ENCODE peak calls at places on chromosomes 16 and 17, in eight cellular contexts. One of them, this sample, is unnamed. For H3K27me3, the result is how much of the 10 kb centered on the place peaks cover.

GRCh38 chr17:38727661-38728220 is 2.4 kb upstream of the CISD3 start:
- DNase-seq in colonic mucosa: no peak
- DNase-seq in CD4-positive, alpha-beta memory T cell: no peak
- DNase-seq in mammary epithelial cell: no peak
- DNase-seq in upper lobe of right lung: no peak
- DNase-seq in left lung: no peak
- DNase-seq in body of pancreas: no peak
- DNase-seq in ovary: no peak
- DNase-seq in this sample: no peak

GRCh38 chr16:77675464-77676324 is 46.6 kb upstream of the NUDT7 start:
- DNase-seq in colonic mucosa: peak
- DNase-seq in ovary: peak
- DNase-seq in body of pancreas: peak
- DNase-seq in left lung: no peak
- DNase-seq in mammary epithelial cell: peak
- DNase-seq in CD4-positive, alpha-beta memory T cell: peak
- DNase-seq in upper lobe of right lung: no peak
- DNase-seq in this sample: peak

GRCh38 chr16:17154981-17155380 is 315.8 kb downstream of the XYLT1 start:
- DNase-seq in ovary: no peak
- DNase-seq in upper lobe of right lung: no peak
- DNase-seq in left lung: no peak
- DNase-seq in body of pancreas: no peak
- DNase-seq in CD4-positive, alpha-beta memory T cell: no peak
- DNase-seq in colonic mucosa: no peak
- DNase-seq in mammary epithelial cell: no peak
- DNase-seq in this sample: no peak

GRCh38 chr17:72654746-72655145 is 437.7 kb downstream of the SLC39A11 start:
- DNase-seq in body of pancreas: no peak
- DNase-seq in left lung: no peak
- DNase-seq in CD4-positive, alpha-beta memory T cell: no peak
- DNase-seq in mammary epithelial cell: no peak
- DNase-seq in ovary: no peak
- DNase-seq in colonic mucosa: no peak
- DNase-seq in upper lobe of right lung: no peak
- DNase-seq in this sample: no peak

GRCh38 chr17:81290230-81290629 is 4.9 kb downstream of the SLC38A10 start:
- DNase-seq in mammary epithelial cell: no peak
- DNase-seq in colonic mucosa: no peak
- DNase-seq in CD4-positive, alpha-beta memory T cell: no peak
- DNase-seq in left lung: no peak
- DNase-seq in ovary: no peak
- DNase-seq in upper lobe of right lung: no peak
- DNase-seq in body of pancreas: no peak
- DNase-seq in this sample: no peak

GRCh38 chr16:4142268-4142667 is 26.0 kb upstream of the ADCY9 start:
- DNase-seq in left lung: no peak
- DNase-seq in mammary epithelial cell: no peak
- DNase-seq in colonic mucosa: no peak
- DNase-seq in body of pancreas: no peak
- DNase-seq in ovary: no peak
- DNase-seq in CD4-positive, alpha-beta memory T cell: peak
- DNase-seq in upper lobe of right lung: no peak
- DNase-seq in this sample: peak

GRCh38 chr16:80530479-80530878 is 10.3 kb upstream of the DYNLRB2 start:
- DNase-seq in body of pancreas: no peak
- DNase-seq in mammary epithelial cell: no peak
- DNase-seq in CD4-positive, alpha-beta memory T cell: no peak
- DNase-seq in upper lobe of right lung: no peak
- DNase-seq in left lung: no peak
- DNase-seq in ovary: no peak
- DNase-seq in colonic mucosa: no peak
- DNase-seq in this sample: no peak

GRCh38 chr16:26672206-26672605 is 394.5 kb upstream of the C16orf82 start:
- DNase-seq in left lung: no peak
- DNase-seq in ovary: no peak
- DNase-seq in CD4-positive, alpha-beta memory T cell: no peak
- DNase-seq in colonic mucosa: no peak
- DNase-seq in mammary epithelial cell: no peak
- DNase-seq in body of pancreas: no peak
- DNase-seq in upper lobe of right lung: no peak
- DNase-seq in this sample: no peak

GRCh38 chr16:63289834-63290460 is 1253.7 kb upstream of the CDH8 start:
- DNase-seq in upper lobe of right lung: peak
- DNase-seq in colonic mucosa: peak
- DNase-seq in ovary: no peak
- DNase-seq in CD4-positive, alpha-beta memory T cell: no peak
- DNase-seq in mammary epithelial cell: no peak
- DNase-seq in left lung: peak
- DNase-seq in body of pancreas: peak
- DNase-seq in this sample: no peak

GRCh38 chr17:11511696-11512095 is 86.6 kb upstream of the DNAH9 start:
- DNase-seq in CD4-positive, alpha-beta memory T cell: no peak
- DNase-seq in left lung: no peak
- DNase-seq in ovary: no peak
- DNase-seq in mammary epithelial cell: no peak
- DNase-seq in body of pancreas: peak
- DNase-seq in colonic mucosa: peak
- DNase-seq in upper lobe of right lung: no peak
- DNase-seq in this sample: no peak

GRCh38 chr16:20675488-20676267 is 21.8 kb downstream of the ACSM1 start:
- DNase-seq in mammary epithelial cell: peak
- DNase-seq in upper lobe of right lung: no peak
- DNase-seq in ovary: peak
- DNase-seq in left lung: no peak
- DNase-seq in body of pancreas: peak
- DNase-seq in CD4-positive, alpha-beta memory T cell: peak
- DNase-seq in colonic mucosa: peak
- DNase-seq in this sample: no peak

GRCh38 chr17:40074871-40075215 is 12.1 kb downstream of the THRA start:
- DNase-seq in colonic mucosa: no peak
- DNase-seq in upper lobe of right lung: no peak
- DNase-seq in body of pancreas: no peak
- DNase-seq in left lung: no peak
- DNase-seq in ovary: no peak
- DNase-seq in mammary epithelial cell: no peak
- DNase-seq in CD4-positive, alpha-beta memory T cell: no peak
- DNase-seq in this sample: no peak

GRCh38 chr16:54080524-54081008 is 206.0 kb downstream of the IRX3 start:
- DNase-seq in CD4-positive, alpha-beta memory T cell: no peak
- DNase-seq in ovary: no peak
- DNase-seq in body of pancreas: no peak
- DNase-seq in upper lobe of right lung: no peak
- DNase-seq in mammary epithelial cell: peak
- DNase-seq in colonic mucosa: no peak
- DNase-seq in left lung: no peak
- DNase-seq in this sample: no peak

GRCh38 chr16:2046889-2047329 is 725 bp downstream of the NTHL1 start:
- DNase-seq in mammary epithelial cell: no peak
- DNase-seq in body of pancreas: no peak
- DNase-seq in ovary: no peak
- DNase-seq in colonic mucosa: no peak
- DNase-seq in upper lobe of right lung: no peak
- DNase-seq in CD4-positive, alpha-beta memory T cell: no peak
- DNase-seq in left lung: peak
- DNase-seq in this sample: no peak

GRCh38 chr16:76527244-76527643 is 250.0 kb downstream of the CNTNAP4 start:
- DNase-seq in colonic mucosa: no peak
- DNase-seq in body of pancreas: no peak
- DNase-seq in ovary: no peak
- DNase-seq in CD4-positive, alpha-beta memory T cell: no peak
- DNase-seq in left lung: no peak
- DNase-seq in upper lobe of right lung: no peak
- DNase-seq in mammary epithelial cell: no peak
- DNase-seq in this sample: no peak

GRCh38 chr16:57185446-57185944 is 344 bp downstream of the PSME3IP1 start:
- DNase-seq in ovary: peak
- DNase-seq in mammary epithelial cell: peak
- DNase-seq in body of pancreas: peak
- DNase-seq in colonic mucosa: peak
- DNase-seq in left lung: peak
- DNase-seq in upper lobe of right lung: no peak
- DNase-seq in CD4-positive, alpha-beta memory T cell: peak
- DNase-seq in this sample: no peak

GRCh38 chr17:68057531-68057952 is 22.0 kb downstream of the KPNA2 start:
- DNase-seq in mammary epithelial cell: no peak
- DNase-seq in left lung: no peak
- DNase-seq in upper lobe of right lung: no peak
- DNase-seq in CD4-positive, alpha-beta memory T cell: peak
- DNase-seq in ovary: no peak
- DNase-seq in body of pancreas: no peak
- DNase-seq in colonic mucosa: peak
- DNase-seq in this sample: no peak

GRCh38 chr17:7443499-7444485 is 1.1 kb upstream of the CHRNB1 start:
- DNase-seq in CD4-positive, alpha-beta memory T cell: no peak
- DNase-seq in colonic mucosa: no peak
- DNase-seq in left lung: no peak
- DNase-seq in mammary epithelial cell: peak
- DNase-seq in upper lobe of right lung: no peak
- DNase-seq in body of pancreas: no peak
- DNase-seq in ovary: no peak
- DNase-seq in this sample: no peak

GRCh38 chr16:49442805-49443204 is 69.2 kb downstream of the C16orf78 start:
- DNase-seq in CD4-positive, alpha-beta memory T cell: no peak
- DNase-seq in left lung: no peak
- DNase-seq in mammary epithelial cell: no peak
- DNase-seq in upper lobe of right lung: no peak
- DNase-seq in body of pancreas: no peak
- DNase-seq in ovary: no peak
- DNase-seq in colonic mucosa: no peak
- DNase-seq in this sample: no peak

GRCh38 chr16:55955439-55955838 is 80.3 kb upstream of the CES5A start:
- DNase-seq in upper lobe of right lung: no peak
- DNase-seq in CD4-positive, alpha-beta memory T cell: no peak
- DNase-seq in left lung: no peak
- DNase-seq in mammary epithelial cell: no peak
- DNase-seq in body of pancreas: no peak
- DNase-seq in colonic mucosa: no peak
- DNase-seq in ovary: no peak
- DNase-seq in this sample: no peak

GRCh38 chr16:73020409-73020884 is 27.5 kb downstream of the ZFHX3 start:
- DNase-seq in upper lobe of right lung: peak
- DNase-seq in colonic mucosa: peak
- DNase-seq in mammary epithelial cell: peak
- DNase-seq in left lung: no peak
- DNase-seq in CD4-positive, alpha-beta memory T cell: no peak
- DNase-seq in body of pancreas: peak
- DNase-seq in ovary: no peak
- DNase-seq in this sample: no peak

GRCh38 chr17:65088621-65089385 is 32.3 kb upstream of the GNA13 start:
- DNase-seq in left lung: no peak
- DNase-seq in body of pancreas: no peak
- DNase-seq in colonic mucosa: no peak
- DNase-seq in upper lobe of right lung: no peak
- DNase-seq in ovary: no peak
- DNase-seq in CD4-positive, alpha-beta memory T cell: no peak
- DNase-seq in mammary epithelial cell: peak
- DNase-seq in this sample: no peak

GRCh38 chr16:57711331-57711730 is 16.7 kb downstream of the DRC7 start:
- DNase-seq in left lung: no peak
- DNase-seq in ovary: no peak
- DNase-seq in CD4-positive, alpha-beta memory T cell: no peak
- DNase-seq in colonic mucosa: no peak
- DNase-seq in mammary epithelial cell: no peak
- DNase-seq in body of pancreas: no peak
- DNase-seq in upper lobe of right lung: no peak
- DNase-seq in this sample: no peak

GRCh38 chr17:71071837-71072236 is 902.5 kb downstream of the KCNJ2 start:
- DNase-seq in CD4-positive, alpha-beta memory T cell: no peak
- DNase-seq in upper lobe of right lung: no peak
- DNase-seq in left lung: no peak
- DNase-seq in mammary epithelial cell: peak
- DNase-seq in ovary: no peak
- DNase-seq in body of pancreas: no peak
- DNase-seq in colonic mucosa: no peak
- DNase-seq in this sample: no peak

GRCh38 chr16:63323055-63323454 is 1286.8 kb upstream of the CDH8 start:
- DNase-seq in colonic mucosa: no peak
- DNase-seq in left lung: no peak
- DNase-seq in CD4-positive, alpha-beta memory T cell: no peak
- DNase-seq in ovary: no peak
- DNase-seq in mammary epithelial cell: no peak
- DNase-seq in body of pancreas: no peak
- DNase-seq in upper lobe of right lung: no peak
- DNase-seq in this sample: no peak

GRCh38 chr17:8963665-8964258 is 1.7 kb downstream of the PIK3R5 start:
- DNase-seq in upper lobe of right lung: no peak
- DNase-seq in colonic mucosa: no peak
- DNase-seq in ovary: no peak
- DNase-seq in left lung: no peak
- DNase-seq in body of pancreas: no peak
- DNase-seq in CD4-positive, alpha-beta memory T cell: no peak
- DNase-seq in mammary epithelial cell: no peak
- DNase-seq in this sample: no peak
- H3K4me3 ChIP-seq in upper lobe of right lung: peak
- H3K4me3 ChIP-seq in colonic mucosa: no peak
- H3K4me3 ChIP-seq in ovary: no peak
- H3K4me3 ChIP-seq in left lung: no peak
- H3K4me3 ChIP-seq in body of pancreas: no peak
- H3K4me3 ChIP-seq in CD4-positive, alpha-beta memory T cell: peak
- H3K4me3 ChIP-seq in mammary epithelial cell: no peak
- H3K4me3 ChIP-seq in this sample: peak

GRCh38 chr17:6386041-6386630 is 48.8 kb downstream of the AIPL1 start:
- DNase-seq in upper lobe of right lung: no peak
- DNase-seq in CD4-positive, alpha-beta memory T cell: no peak
- DNase-seq in colonic mucosa: no peak
- DNase-seq in body of pancreas: no peak
- DNase-seq in mammary epithelial cell: no peak
- DNase-seq in left lung: no peak
- DNase-seq in ovary: no peak
- DNase-seq in this sample: no peak
- H3K27me3 ChIP-seq in upper lobe of right lung: under half
- H3K27me3 ChIP-seq in CD4-positive, alpha-beta memory T cell: under half
- H3K27me3 ChIP-seq in colonic mucosa: under half
- H3K27me3 ChIP-seq in body of pancreas: under half
- H3K27me3 ChIP-seq in mammary epithelial cell: under half
- H3K27me3 ChIP-seq in left lung: under half
- H3K27me3 ChIP-seq in ovary: under half
- H3K27me3 ChIP-seq in this sample: under half

DNA sequence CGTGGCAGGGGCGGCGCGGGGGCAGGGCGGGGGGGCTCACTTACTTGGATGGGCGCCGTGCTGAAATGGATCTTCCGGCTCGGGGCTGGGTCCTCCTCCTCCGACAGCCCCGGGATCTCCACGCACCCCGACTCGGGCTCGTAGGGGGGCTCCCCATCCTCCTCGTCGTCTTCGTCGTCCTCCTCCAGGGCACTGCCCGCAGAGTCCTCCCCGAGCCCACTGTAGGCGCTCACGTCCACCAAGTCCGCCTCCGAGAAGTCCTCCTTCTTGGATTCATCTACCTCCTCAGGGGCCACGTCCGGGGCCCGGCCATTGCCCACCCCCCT is 1.4 kb downstream of the PPP1R9B start:
- DNase-seq in CD4-positive, alpha-beta memory T cell: no peak
- DNase-seq in ovary: no peak
- DNase-seq in colonic mucosa: no peak
- DNase-seq in upper lobe of right lung: no peak
- DNase-seq in mammary epithelial cell: no peak
- DNase-seq in body of pancreas: no peak
- DNase-seq in left lung: no peak
- DNase-seq in this sample: no peak
- H3K4me3 ChIP-seq in CD4-positive, alpha-beta memory T cell: no peak
- H3K4me3 ChIP-seq in ovary: peak
- H3K4me3 ChIP-seq in colonic mucosa: peak
- H3K4me3 ChIP-seq in upper lobe of right lung: peak
- H3K4me3 ChIP-seq in mammary epithelial cell: peak
- H3K4me3 ChIP-seq in body of pancreas: peak
- H3K4me3 ChIP-seq in left lung: peak
- H3K4me3 ChIP-seq in this sample: peak

GRCh38 chr17:48595107-48595999 is 1.8 kb upstream of the HOXB5 start:
- DNase-seq in left lung: no peak
- DNase-seq in colonic mucosa: no peak
- DNase-seq in mammary epithelial cell: no peak
- DNase-seq in CD4-positive, alpha-beta memory T cell: no peak
- DNase-seq in ovary: no peak
- DNase-seq in body of pancreas: no peak
- DNase-seq in upper lobe of right lung: no peak
- DNase-seq in this sample: no peak
- H3K27me3 ChIP-seq in left lung: half or more
- H3K27me3 ChIP-seq in colonic mucosa: under half
- H3K27me3 ChIP-seq in mammary epithelial cell: under half
- H3K27me3 ChIP-seq in CD4-positive, alpha-beta memory T cell: half or more
- H3K27me3 ChIP-seq in ovary: under half
- H3K27me3 ChIP-seq in body of pancreas: under half
- H3K27me3 ChIP-seq in upper lobe of right lung: half or more
- H3K27me3 ChIP-seq in this sample: under half